ENCODE peak calls at places on chromosomes 13 and 19, in ten cellular contexts. One of them, this sample, is unnamed.

GRCh38 chr13:35723820-35724219 is 247.3 kb upstream of the MAB21L1 start:
- DNase-seq in effector memory CD8-positive, alpha-beta T cell: no peak
- DNase-seq in CD4-positive, CD25-positive, alpha-beta regulatory T cell: no peak
- DNase-seq in colonic mucosa: no peak
- DNase-seq in RPMI7951: peak; percentile 34
- DNase-seq in KBM-7: peak; percentile 56
- DNase-seq in ascending aorta: no peak
- DNase-seq in Daoy: no peak
- DNase-seq in Right ventricle myocardium inferior: no peak
- DNase-seq in HCT116: no peak
- DNase-seq in this sample: no peak

GRCh38 chr19:50659318-50660082 is 10.3 kb downstream of the C19orf81 start:
- DNase-seq in Right ventricle myocardium inferior: no peak
- DNase-seq in KBM-7: no peak
- DNase-seq in ascending aorta: no peak
- DNase-seq in Daoy: no peak
- DNase-seq in CD4-positive, CD25-positive, alpha-beta regulatory T cell: no peak
- DNase-seq in RPMI7951: no peak
- DNase-seq in HCT116: no peak
- DNase-seq in colonic mucosa: no peak
- DNase-seq in effector memory CD8-positive, alpha-beta T cell: no peak
- DNase-seq in this sample: no peak

GRCh38 chr13:60611523-60611922 is 214.5 kb downstream of the TDRD3 start:
- DNase-seq in KBM-7: no peak
- DNase-seq in Daoy: no peak
- DNase-seq in Right ventricle myocardium inferior: no peak
- DNase-seq in colonic mucosa: no peak
- DNase-seq in HCT116: no peak
- DNase-seq in CD4-positive, CD25-positive, alpha-beta regulatory T cell: no peak
- DNase-seq in effector memory CD8-positive, alpha-beta T cell: no peak
- DNase-seq in RPMI7951: no peak
- DNase-seq in ascending aorta: no peak
- DNase-seq in this sample: no peak

GRCh38 chr19:3708207-3708931 is at the start of gene TJP3:
- DNase-seq in KBM-7: no peak
- DNase-seq in RPMI7951: no peak
- DNase-seq in colonic mucosa: peak; percentile 89
- DNase-seq in Daoy: peak; percentile 40
- DNase-seq in Right ventricle myocardium inferior: peak; percentile 70
- DNase-seq in CD4-positive, CD25-positive, alpha-beta regulatory T cell: no peak
- DNase-seq in ascending aorta: no peak
- DNase-seq in HCT116: peak; percentile 65
- DNase-seq in effector memory CD8-positive, alpha-beta T cell: no peak
- DNase-seq in this sample: no peak

GRCh38 chr19:7783991-7784421 is 21.0 kb downstream of the CLEC4M start:
- DNase-seq in HCT116: no peak
- DNase-seq in ascending aorta: no peak
- DNase-seq in Right ventricle myocardium inferior: no peak
- DNase-seq in CD4-positive, CD25-positive, alpha-beta regulatory T cell: no peak
- DNase-seq in KBM-7: peak; percentile 68
- DNase-seq in colonic mucosa: no peak
- DNase-seq in Daoy: peak; percentile 42
- DNase-seq in RPMI7951: peak; percentile 17
- DNase-seq in effector memory CD8-positive, alpha-beta T cell: no peak
- DNase-seq in this sample: no peak

GRCh38 chr19:44847144-44848035 is 1.3 kb downstream of the NECTIN2 start:
- DNase-seq in colonic mucosa: peak; percentile 86
- DNase-seq in ascending aorta: peak; percentile 51
- DNase-seq in KBM-7: no peak
- DNase-seq in Right ventricle myocardium inferior: peak; percentile 83
- DNase-seq in Daoy: peak; percentile 74
- DNase-seq in effector memory CD8-positive, alpha-beta T cell: no peak
- DNase-seq in RPMI7951: peak; percentile 64
- DNase-seq in CD4-positive, CD25-positive, alpha-beta regulatory T cell: no peak
- DNase-seq in HCT116: peak; percentile 8
- DNase-seq in this sample: no peak

GRCh38 chr19:40467007-40467565 is 285 bp downstream of the SPTBN4 start:
- DNase-seq in Right ventricle myocardium inferior: peak; percentile 76
- DNase-seq in colonic mucosa: no peak
- DNase-seq in ascending aorta: no peak
- DNase-seq in effector memory CD8-positive, alpha-beta T cell: no peak
- DNase-seq in HCT116: no peak
- DNase-seq in RPMI7951: no peak
- DNase-seq in CD4-positive, CD25-positive, alpha-beta regulatory T cell: no peak
- DNase-seq in Daoy: no peak
- DNase-seq in KBM-7: no peak
- DNase-seq in this sample: no peak

GRCh38 chr13:73702419-73703071 is 431.7 kb downstream of the KLF12 start:
- DNase-seq in Daoy: no peak
- DNase-seq in effector memory CD8-positive, alpha-beta T cell: peak; percentile 15
- DNase-seq in CD4-positive, CD25-positive, alpha-beta regulatory T cell: peak; percentile 8
- DNase-seq in RPMI7951: no peak
- DNase-seq in KBM-7: no peak
- DNase-seq in Right ventricle myocardium inferior: no peak
- DNase-seq in colonic mucosa: no peak
- DNase-seq in HCT116: no peak
- DNase-seq in ascending aorta: no peak
- DNase-seq in this sample: peak; percentile 33